ENCODE peak calls at places on chromosomes 7 and 10, in five cellular contexts. L is AG04450, N is MG63, Q is pancreas, P is Caco-2. A is an unnamed sample.

GRCh38 chr10:24873281-24873683 is 79.1 kb downstream of the PRTFDC1 start:
- DNase-seq in P (no peak), L (peak), Q (no peak), N (no peak), A (no peak)

GRCh38 chr10:129191848-129192247 is 275.2 kb upstream of the MGMT start:
- DNase-seq in P (no peak), Q (peak), N (no peak), L (no peak), A (no peak)

GRCh38 chr10:60605476-60605875 is 172.8 kb upstream of the CDK1 start:
- DNase-seq in N (no peak), Q (no peak), L (no peak), P (no peak), A (no peak)

GRCh38 chr7:127678947-127679346 is 27.0 kb downstream of the SND1 start:
- DNase-seq in N (peak), L (peak), P (no peak), Q (no peak), A (no peak)

GRCh38 chr7:348480-348844 is 58.5 kb downstream of the FOXL3 start:
- DNase-seq in Q (peak), L (no peak), N (no peak), P (no peak), A (no peak)

GRCh38 chr10:120327671-120328070 is 129.4 kb upstream of the PLPP4 start:
- DNase-seq in N (no peak), L (no peak), P (no peak), Q (no peak), A (no peak)

GRCh38 chr10:11146402-11147171 is 128.9 kb downstream of the CELF2 start:
- DNase-seq in Q (no peak), N (peak), L (no peak), P (no peak), A (no peak)

GRCh38 chr10:5195727-5196374 is 786 bp upstream of the AKR1C4 start:
- DNase-seq in L (no peak), N (no peak), Q (no peak), P (peak), A (no peak)

GRCh38 chr10:51838506-51838905 is 139.1 kb upstream of the CSTF2T start:
- DNase-seq in L (no peak), N (no peak), P (no peak), Q (no peak), A (no peak)

GRCh38 chr10:122282909-122283308 is 11.8 kb downstream of the BTBD16 start:
- DNase-seq in P (no peak), Q (no peak), N (no peak), L (no peak), A (no peak)

GRCh38 chr7:134686782-134687181 is 40.1 kb downstream of the BPGM start:
- DNase-seq in L (no peak), P (no peak), Q (no peak), N (no peak), A (peak)

GRCh38 chr10:14601872-14602725 is 172.6 kb downstream of the FAM107B start:
- DNase-seq in L (no peak), Q (no peak), P (peak), N (no peak), A (peak)

GRCh38 chr10:116868722-116869121 is 19.4 kb downstream of the ENO4 start:
- DNase-seq in P (no peak), L (no peak), Q (no peak), N (no peak), A (no peak)

GRCh38 chr10:112774210-112774609 is 175.8 kb upstream of the TCF7L2 start:
- DNase-seq in N (no peak), P (no peak), L (no peak), Q (no peak), A (no peak)

DNA sequence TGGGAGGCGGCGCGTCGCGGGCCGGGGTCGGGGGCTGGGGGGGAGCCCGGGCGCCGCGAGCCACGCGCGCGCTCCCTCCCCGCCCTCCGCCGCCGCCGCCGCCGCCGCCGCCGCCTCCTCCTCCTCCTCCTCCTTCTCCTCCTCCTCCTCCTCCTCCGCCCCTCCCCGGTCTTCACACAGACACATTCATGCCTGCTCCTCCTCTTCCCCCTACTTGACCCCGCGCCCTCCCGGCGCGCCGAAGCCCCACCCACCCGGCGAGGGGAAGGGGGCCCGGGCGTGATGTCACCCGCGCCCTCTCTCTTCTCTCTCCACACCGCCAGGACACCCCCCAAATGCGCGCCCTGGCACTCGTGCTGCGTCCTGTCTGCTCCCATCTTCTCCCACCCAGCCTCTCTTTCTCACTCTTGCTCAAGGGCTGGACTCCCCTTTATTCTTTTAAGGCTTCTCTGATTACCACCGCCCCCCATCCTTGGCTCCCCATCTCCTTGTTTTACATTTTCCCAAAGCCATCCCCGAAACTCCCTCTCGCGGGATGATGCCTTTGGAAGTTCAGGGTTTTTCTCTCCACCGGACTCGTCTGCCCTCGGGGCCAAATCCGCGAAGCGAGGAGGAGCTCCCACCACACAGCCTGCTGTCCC is 1.0 kb upstream of the GLI3 start:
- DNase-seq in L (no peak), Q (no peak), N (peak), P (no peak), A (peak)
- H3K4me3 ChIP-seq in L (peak), Q (no peak), N (peak), P (no peak), A (peak)

GRCh38 chr10:22231260-22231659 is 13.4 kb upstream of the EBLN1 start:
- DNase-seq in P (no peak), N (no peak), Q (no peak), L (no peak), A (no peak)
- H3K4me3 ChIP-seq in P (no peak), N (peak), Q (no peak), L (no peak), A (no peak)

GRCh38 chr7:73557108-73557396 is 438 bp downstream of the BCL7B start:
- DNase-seq in Q (peak), N (peak), L (peak), P (peak), A (peak)

GRCh38 chr7:73560035-73560835 is 2.7 kb upstream of the BCL7B start:
- DNase-seq in N (peak), Q (no peak), P (no peak), L (peak), A (no peak)

GRCh38 chr7:73557397-73558257 is at the start of gene BCL7B:
- DNase-seq in L (no peak), Q (peak), N (peak), P (peak), A (no peak)

GRCh38 chr7:73556208-73557107 is 1.0 kb downstream of the BCL7B start:
- DNase-seq in L (no peak), Q (no peak), N (no peak), P (no peak), A (no peak)

DNA sequence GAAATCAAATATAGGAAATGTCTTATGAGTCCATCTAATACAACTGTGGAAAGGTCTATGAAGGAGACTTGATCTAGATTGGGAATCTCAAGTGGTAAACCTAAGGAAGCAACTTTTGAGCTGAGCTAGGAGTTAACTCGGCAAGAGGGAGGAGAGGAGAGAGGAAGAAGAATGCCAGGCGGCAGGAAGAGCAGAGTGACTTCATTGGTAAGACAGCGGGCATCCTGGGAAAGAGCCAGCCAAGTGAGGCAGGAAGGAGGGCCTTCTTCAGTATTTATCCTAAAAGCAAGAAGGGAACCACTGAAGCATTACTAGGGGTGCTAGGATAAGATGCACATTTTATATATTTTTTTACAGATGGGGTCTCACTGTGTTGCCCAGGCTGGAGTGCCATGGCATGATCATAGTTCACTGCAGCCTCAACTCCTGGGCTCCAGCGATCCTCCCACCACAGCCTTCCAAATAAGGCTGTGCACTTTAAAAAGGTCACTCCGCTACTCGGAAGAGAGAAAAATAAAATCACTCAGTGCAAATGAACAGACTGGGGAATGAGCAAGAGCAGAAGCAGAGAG is 2.0 kb downstream of the BCL7B start:
- DNase-seq in N (peak), Q (no peak), L (no peak), P (no peak), A (no peak)
- H3K4me3 ChIP-seq in N (peak), Q (no peak), L (peak), P (peak), A (peak)

GRCh38 chr10:33337335-33337854 is 2.9 kb upstream of the NRP1 start:
- DNase-seq in N (no peak), P (no peak), L (no peak), Q (no peak), A (no peak)
- H3K4me3 ChIP-seq in N (no peak), P (peak), L (peak), Q (peak), A (peak)

GRCh38 chr10:26217396-26218105 is 977 bp downstream of the GAD2 start:
- DNase-seq in Q (no peak), L (no peak), P (no peak), N (no peak), A (no peak)

GRCh38 chr10:26215534-26215922 is 1.0 kb upstream of the GAD2 start:
- DNase-seq in N (no peak), L (no peak), Q (no peak), P (no peak), A (no peak)

GRCh38 chr10:26216949-26217395 is 398 bp downstream of the GAD2 start:
- DNase-seq in L (no peak), Q (no peak), P (no peak), N (no peak), A (no peak)

GRCh38 chr10:26215923-26216576 is 524 bp upstream of the GAD2 start:
- DNase-seq in N (peak), P (no peak), Q (peak), L (no peak), A (no peak)

DNA sequence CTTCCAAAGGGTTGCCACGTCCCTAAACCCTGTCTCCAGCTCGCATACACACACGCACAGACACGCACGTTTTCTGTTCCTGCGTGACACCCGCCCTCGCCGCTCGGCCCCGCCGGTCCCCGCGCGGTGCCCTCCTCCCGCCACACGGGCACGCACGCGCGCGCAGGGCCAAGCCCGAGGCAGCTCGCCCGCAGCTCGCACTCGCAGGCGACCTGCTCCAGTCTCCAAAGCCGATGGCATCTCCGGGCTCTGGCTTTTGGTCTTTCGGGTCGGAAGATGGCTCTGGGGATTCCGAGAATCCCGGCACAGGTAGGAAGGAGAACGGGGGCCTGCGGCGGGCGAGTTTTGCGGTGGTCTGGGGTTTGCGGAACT is at the start of gene GAD2:
- DNase-seq in P (no peak), N (no peak), Q (no peak), L (no peak), A (no peak)
- H3K4me3 ChIP-seq in P (no peak), N (no peak), Q (no peak), L (no peak), A (no peak)

DNA sequence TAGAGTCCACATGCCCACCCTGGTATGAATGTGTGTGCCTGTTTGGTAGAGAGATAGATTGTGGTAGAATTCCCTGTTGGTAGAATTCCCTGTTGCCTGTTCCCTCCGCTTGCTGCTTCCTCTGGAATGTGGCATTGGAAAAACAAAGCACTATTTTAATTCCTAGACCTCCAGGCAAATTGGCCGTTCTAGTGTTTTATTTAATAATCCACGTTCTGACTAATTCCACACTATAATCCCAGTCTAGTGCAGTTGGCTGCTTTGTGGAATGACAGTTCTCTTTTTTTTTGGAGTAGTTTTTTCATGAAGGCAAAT is 2.0 kb downstream of the HECW1 start:
- DNase-seq in P (no peak), L (no peak), Q (no peak), N (no peak), A (no peak)
- H3K4me3 ChIP-seq in P (no peak), L (no peak), Q (no peak), N (no peak), A (no peak)

GRCh38 chr10:27601519-27601918 is 97.4 kb downstream of the RAB18 start:
- DNase-seq in N (peak), P (no peak), Q (no peak), L (no peak), A (no peak)

GRCh38 chr10:27599546-27599945 is 95.4 kb downstream of the RAB18 start:
- DNase-seq in Q (no peak), P (no peak), N (no peak), L (no peak), A (no peak)

GRCh38 chr10:27600915-27601314 is 96.8 kb downstream of the RAB18 start:
- DNase-seq in N (no peak), P (no peak), Q (no peak), L (no peak), A (no peak)

GRCh38 chr10:27603104-27603503 is 99.0 kb downstream of the RAB18 start:
- DNase-seq in Q (no peak), P (no peak), N (no peak), L (no peak), A (no peak)

DNA sequence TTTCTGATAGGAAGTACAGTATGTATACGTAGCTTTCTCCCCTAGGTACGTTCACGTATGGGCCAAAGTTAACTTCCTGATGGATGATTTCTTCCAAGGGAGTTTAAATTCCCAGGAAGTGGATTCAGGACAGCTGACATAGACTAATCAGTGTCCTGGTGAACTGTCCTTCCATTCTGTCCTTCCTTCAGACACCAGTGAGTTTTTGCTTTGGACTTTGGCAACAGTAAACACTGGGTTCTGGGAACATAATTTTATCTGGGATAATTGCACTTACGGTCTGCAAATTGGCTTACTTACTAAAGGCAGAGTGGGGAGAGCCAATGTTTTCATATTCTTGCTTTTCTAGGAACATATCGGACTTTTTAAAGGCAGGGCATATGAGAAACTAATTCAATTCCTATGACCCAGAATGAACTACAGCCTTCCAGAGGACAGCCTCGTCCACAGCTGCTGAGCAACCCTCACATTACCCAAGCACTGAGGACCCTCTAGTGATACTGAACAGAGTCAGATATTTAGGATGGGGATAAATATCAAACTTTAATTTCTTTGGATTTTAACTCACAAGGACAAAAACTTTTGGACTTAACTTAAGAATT is 97.9 kb downstream of the RAB18 start:
- DNase-seq in P (no peak), N (no peak), Q (no peak), L (no peak), A (no peak)
- H3K4me3 ChIP-seq in P (no peak), N (no peak), Q (no peak), L (no peak), A (no peak)

GRCh38 chr7:141402277-141402996 is 148.8 kb upstream of the AGK start:
- DNase-seq in P (no peak), Q (no peak), L (no peak), N (no peak), A (no peak)
- H3K4me3 ChIP-seq in P (no peak), Q (no peak), L (no peak), N (no peak), A (no peak)